ENCODE peak calls at places on chromosomes 1 and 21, in four cellular contexts. I is psoas muscle, N is mesothelial cell of epicardium, P is heart right ventricle. K is an unnamed sample.

GRCh38 chr1:903721-904270 is 19.9 kb upstream of the SAMD11 start:
- DNase-seq in I (peak), N (no peak), P (peak), K (no peak)

GRCh38 chr1:30652151-30652915 is 71.1 kb downstream of the MATN1 start:
- DNase-seq in N (no peak), P (no peak), I (no peak), K (no peak)

GRCh38 chr1:99766378-99766800 is at the start of gene FRRS1:
- DNase-seq in I (peak), N (no peak), P (peak), K (no peak)

GRCh38 chr1:197356723-197357533 is 88.9 kb downstream of the CRB1 start:
- DNase-seq in I (no peak), P (no peak), N (no peak), K (peak)

GRCh38 chr1:113109908-113110554 is 37.0 kb downstream of the LRIG2 start:
- DNase-seq in P (no peak), I (no peak), N (no peak), K (no peak)

GRCh38 chr1:14421295-14421976 is 177.0 kb upstream of the KAZN start:
- DNase-seq in P (no peak), N (no peak), I (no peak), K (no peak)

GRCh38 chr1:115302390-115302961 is 35.6 kb downstream of the NGF start:
- DNase-seq in I (no peak), P (no peak), N (no peak), K (no peak)

GRCh38 chr21:27586986-27587385 is 620.1 kb upstream of the ADAMTS5 start:
- DNase-seq in I (no peak), P (no peak), N (no peak), K (no peak)

GRCh38 chr1:150087415-150087814 is 19.8 kb downstream of the VPS45 start:
- DNase-seq in P (no peak), I (no peak), N (no peak), K (no peak)

GRCh38 chr1:36217667-36218066 is 6.6 kb upstream of the THRAP3 start:
- DNase-seq in N (no peak), I (no peak), P (no peak), K (no peak)

GRCh38 chr1:27637052-27637451 is 2.1 kb upstream of the FGR start:
- DNase-seq in I (no peak), P (no peak), N (no peak), K (no peak)

GRCh38 chr1:26122988-26123973 is 11.7 kb downstream of the PDIK1L start:
- DNase-seq in P (no peak), N (no peak), I (no peak), K (no peak)

GRCh38 chr1:174788981-174789380 is 210.8 kb upstream of the CACYBP start:
- DNase-seq in I (no peak), P (no peak), N (no peak), K (no peak)

GRCh38 chr1:18922319-18922726 is 20.0 kb upstream of the ALDH4A1 start:
- DNase-seq in P (peak), N (no peak), I (peak), K (no peak)

GRCh38 chr1:101247404-101248287 is 10.8 kb downstream of the S1PR1 start:
- DNase-seq in I (no peak), P (no peak), N (no peak), K (no peak)

GRCh38 chr1:203219934-203220333 is 9.5 kb downstream of the CHIT1 start:
- DNase-seq in N (no peak), I (no peak), P (no peak), K (no peak)

GRCh38 chr1:49190138-49190537 is 413.4 kb upstream of the BEND5 start:
- DNase-seq in N (no peak), I (no peak), P (no peak), K (no peak)

GRCh38 chr21:30234643-30235042 is 18.7 kb upstream of the CLDN8 start:
- DNase-seq in N (no peak), I (no peak), P (no peak), K (no peak)

GRCh38 chr21:32424674-32425073 is 12.2 kb downstream of the EVA1C start:
- DNase-seq in P (no peak), I (no peak), N (no peak), K (no peak)

GRCh38 chr1:56045477-56045876 is 533.9 kb downstream of the PLPP3 start:
- DNase-seq in N (no peak), P (no peak), I (no peak), K (no peak)

GRCh38 chr1:201791775-201792166 is 37.2 kb upstream of the IPO9 start:
- DNase-seq in P (peak), I (no peak), N (no peak), K (no peak)

GRCh38 chr1:44616991-44617702 is 57.1 kb downstream of the TMEM53 start:
- DNase-seq in N (no peak), P (no peak), I (no peak), K (no peak)

GRCh38 chr1:58699011-58699762 is 675 bp downstream of the MYSM1 start:
- DNase-seq in P (no peak), N (no peak), I (no peak), K (no peak)

GRCh38 chr21:9839011-9839661 is 682.2 kb upstream of the TPTE start:
- DNase-seq in N (peak), P (peak), I (peak), K (no peak)

GRCh38 chr1:207823880-207824566 is 72.2 kb downstream of the CD46 start:
- DNase-seq in P (peak), I (peak), N (no peak), K (no peak)

GRCh38 chr1:1779691-1780597 is 1.7 kb upstream of the NADK start:
- DNase-seq in I (peak), N (no peak), P (no peak), K (no peak)

GRCh38 chr1:44318097-44319088 is 36.7 kb downstream of the ERI3 start:
- DNase-seq in I (no peak), N (no peak), P (no peak), K (no peak)

GRCh38 chr1:40768146-40768990 is 15.2 kb upstream of the KCNQ4 start:
- DNase-seq in N (no peak), I (no peak), P (no peak), K (no peak)

GRCh38 chr1:212062832-212063438 is 27.4 kb downstream of the DTL start:
- DNase-seq in P (no peak), N (no peak), I (no peak), K (no peak)

GRCh38 chr1:242651817-242652216 is 127.3 kb upstream of the PLD5 start:
- DNase-seq in I (no peak), N (no peak), P (no peak), K (no peak)
- TF ChIP-seq CTCF in I (no peak), N (no peak), P (no peak), K (peak)

GRCh38 chr1:224408294-224408590 is 26.4 kb downstream of the WDR26 start:
- DNase-seq in N (no peak), P (no peak), I (no peak), K (no peak)
- TF ChIP-seq CTCF in N (no peak), P (no peak), I (no peak), K (no peak)

DNA sequence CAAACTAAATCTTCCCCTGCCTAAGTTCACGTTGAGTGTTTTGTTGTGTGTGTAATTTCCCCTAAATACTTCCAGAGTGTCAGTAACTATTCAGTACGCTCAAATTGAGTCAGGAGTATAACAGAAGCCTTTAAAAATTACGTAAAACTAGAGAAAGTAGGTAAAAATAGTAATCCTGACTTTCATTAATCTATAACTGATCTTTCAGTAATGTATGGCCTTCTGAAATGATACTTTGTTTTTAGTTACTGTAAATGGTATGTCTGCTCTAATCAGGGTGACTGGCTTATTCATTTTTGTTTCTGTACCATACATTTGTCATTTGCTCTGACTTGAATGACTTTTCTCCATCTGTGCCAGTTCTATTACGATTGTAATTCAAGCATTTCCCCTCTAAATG is 29.4 kb downstream of the MIER1 start:
- DNase-seq in I (no peak), P (no peak), N (no peak), K (no peak)
- TF ChIP-seq CTCF in I (no peak), P (no peak), N (no peak), K (no peak)

GRCh38 chr1:222924140-222924706 is 109.4 kb downstream of the DISP1 start:
- DNase-seq in N (no peak), P (no peak), I (no peak), K (no peak)

GRCh38 chr1:222926566-222926965 is 111.7 kb downstream of the DISP1 start:
- DNase-seq in N (no peak), P (no peak), I (no peak), K (no peak)

GRCh38 chr1:222920169-222920568 is 105.3 kb downstream of the DISP1 start:
- DNase-seq in P (no peak), N (no peak), I (no peak), K (no peak)

GRCh38 chr1:222921951-222922350 is 107.1 kb downstream of the DISP1 start:
- DNase-seq in I (no peak), P (no peak), N (no peak), K (no peak)

DNA sequence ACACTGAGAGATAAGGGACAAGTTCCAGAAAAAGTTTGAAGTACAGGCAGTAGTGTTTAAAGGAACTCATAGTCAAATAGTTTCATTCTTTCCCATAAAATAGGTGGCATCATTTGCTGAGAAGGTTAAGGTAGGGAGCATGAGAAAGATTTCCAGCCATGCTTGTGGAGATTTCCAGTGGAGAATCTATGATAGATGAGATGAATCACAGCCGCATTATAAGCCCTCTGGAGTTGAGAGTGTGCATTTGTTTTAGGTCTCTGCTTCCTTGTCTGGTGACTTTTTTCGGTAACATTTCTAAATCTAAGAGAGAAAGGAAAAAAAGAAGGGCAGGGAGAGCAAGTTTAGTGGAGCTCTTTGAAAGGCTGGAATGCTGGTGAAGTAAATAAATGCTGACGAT is 108.7 kb downstream of the DISP1 start:
- DNase-seq in N (no peak), P (no peak), I (no peak), K (no peak)
- TF ChIP-seq CTCF in N (no peak), P (no peak), I (no peak), K (no peak)

GRCh38 chr1:42336978-42337377 is 1.9 kb upstream of the FOXJ3 start:
- DNase-seq in I (no peak), P (no peak), N (no peak), K (no peak)

GRCh38 chr1:42335809-42336518 is 929 bp upstream of the FOXJ3 start:
- DNase-seq in P (no peak), I (no peak), N (no peak), K (no peak)

GRCh38 chr1:42333662-42334239 is 1.3 kb downstream of the FOXJ3 start:
- DNase-seq in N (no peak), P (no peak), I (no peak), K (no peak)

GRCh38 chr1:42334240-42335049 is 590 bp downstream of the FOXJ3 start:
- DNase-seq in P (peak), I (peak), N (peak), K (no peak)

GRCh38 chr1:42335050-42335808 is at the start of gene FOXJ3:
- DNase-seq in N (peak), I (peak), P (peak), K (peak)
- TF ChIP-seq CTCF in N (no peak), I (no peak), P (no peak), K (no peak)